ENCODE peak calls at places on chromosomes 12 and 14, in nine cellular contexts. N is HCT116, X is breast epithelium, G is transverse colon, Q is suprapubic skin, R is endothelial cell of umbilical vein, O is K562, B is HepG2, Y is Panc1. V is an unnamed sample.

GRCh38 chr12:129304532-129304931 is 451.3 kb downstream of the GLT1D1 start:
- DNase-seq in Y (no peak), Q (no peak), N (no peak), X (no peak), B (no peak), O (no peak), R (no peak), G (no peak), V (no peak)

GRCh38 chr12:95591731-95592130 is 40.5 kb upstream of the USP44 start:
- DNase-seq in G (no peak), O (no peak), Q (no peak), X (no peak), Y (no peak), B (no peak), R (no peak), N (no peak), V (no peak)

GRCh38 chr12:14884458-14884878 is 1.2 kb downstream of the MGP start:
- DNase-seq in Y (no peak), B (no peak), O (no peak), G (peak), X (peak), R (peak), Q (peak), N (no peak), V (peak)

GRCh38 chr12:1993871-1994371 is 10.3 kb downstream of the DCP1B start:
- DNase-seq in N (no peak), Q (no peak), O (no peak), R (no peak), G (peak), B (peak), X (no peak), Y (peak), V (no peak)

GRCh38 chr12:26798013-26798412 is 35.0 kb downstream of the ITPR2 start:
- DNase-seq in G (no peak), X (no peak), B (no peak), R (no peak), Y (no peak), O (no peak), Q (no peak), N (no peak), V (no peak)

GRCh38 chr14:55712505-55712904 is 132.5 kb downstream of the KTN1 start:
- DNase-seq in G (no peak), X (no peak), O (no peak), Y (no peak), N (no peak), R (no peak), B (no peak), Q (no peak), V (no peak)

GRCh38 chr12:12717586-12718381 is 616 bp downstream of the CDKN1B start:
- DNase-seq in Y (no peak), R (peak), G (peak), N (no peak), Q (no peak), O (peak), B (no peak), X (no peak), V (peak)

GRCh38 chr12:60012659-60013058 is 416.8 kb downstream of the SLC16A7 start:
- DNase-seq in Y (no peak), O (no peak), R (no peak), X (no peak), N (no peak), Q (no peak), G (no peak), B (no peak), V (no peak)

GRCh38 chr12:46267618-46268348 is 1.1 kb downstream of the SLC38A1 start:
- DNase-seq in O (peak), N (no peak), R (peak), B (no peak), Y (no peak), X (no peak), G (no peak), Q (no peak), V (peak)

GRCh38 chr14:55581011-55581806 is 1.2 kb downstream of the KTN1 start:
- DNase-seq in O (peak), B (peak), N (no peak), X (peak), Y (no peak), R (peak), Q (no peak), G (peak), V (peak)

GRCh38 chr12:40262657-40263056 is 37.9 kb downstream of the LRRK2 start:
- DNase-seq in X (no peak), G (no peak), R (no peak), O (no peak), Y (no peak), B (no peak), N (no peak), Q (no peak), V (no peak)

GRCh38 chr12:11686135-11686534 is 36.7 kb downstream of the ETV6 start:
- DNase-seq in N (no peak), R (no peak), G (no peak), B (no peak), X (no peak), O (no peak), Y (no peak), Q (no peak), V (no peak)

GRCh38 chr14:100944052-100944451 is 40.5 kb upstream of the RTL1 start:
- DNase-seq in X (no peak), R (no peak), Y (no peak), N (no peak), O (no peak), B (no peak), Q (no peak), G (no peak), V (no peak)

GRCh38 chr14:91417983-91418386 is 365 bp upstream of the CCDC88C start:
- DNase-seq in O (peak), B (peak), R (no peak), X (no peak), N (peak), Q (no peak), G (peak), Y (no peak), V (no peak)

GRCh38 chr14:62462996-62463395 is 582.3 kb downstream of the KCNH5 start:
- DNase-seq in X (no peak), B (no peak), O (no peak), N (no peak), Q (no peak), R (no peak), G (no peak), Y (no peak), V (no peak)

GRCh38 chr12:83123039-83123438 is 436.3 kb downstream of the TMTC2 start:
- DNase-seq in O (no peak), X (no peak), Q (no peak), N (no peak), G (no peak), R (no peak), Y (no peak), B (no peak), V (no peak)

GRCh38 chr12:5614206-5614605 is 182.3 kb downstream of the NTF3 start:
- DNase-seq in G (no peak), N (no peak), Q (no peak), O (no peak), B (no peak), Y (no peak), R (peak), X (no peak), V (no peak)

GRCh38 chr12:19129121-19129485 is 430 bp upstream of the PLEKHA5 start:
- DNase-seq in R (peak), B (no peak), Q (no peak), N (peak), G (no peak), O (no peak), X (no peak), Y (no peak), V (no peak)

GRCh38 chr14:49769171-49769570 is 1.2 kb downstream of the KLHDC2 start:
- DNase-seq in G (peak), B (peak), O (no peak), X (no peak), N (no peak), Y (no peak), R (no peak), Q (no peak), V (no peak)

GRCh38 chr12:94010307-94010706 is 138.1 kb upstream of the PLXNC1 start:
- DNase-seq in Y (no peak), G (no peak), R (no peak), Q (no peak), X (no peak), B (no peak), N (no peak), O (no peak), V (no peak)

GRCh38 chr12:92208613-92209121 is 63.0 kb upstream of the BTG1 start:
- DNase-seq in X (no peak), B (no peak), N (no peak), G (no peak), Q (no peak), Y (peak), R (peak), O (no peak), V (no peak)

GRCh38 chr12:122870867-122871664 is 24.9 kb downstream of the VPS37B start:
- DNase-seq in O (no peak), N (no peak), G (peak), Y (no peak), B (no peak), Q (peak), R (peak), X (peak), V (peak)

GRCh38 chr12:65637774-65638173 is 186.5 kb upstream of the HMGA2 start:
- DNase-seq in G (no peak), Q (no peak), N (no peak), X (no peak), Y (no peak), O (no peak), R (peak), B (no peak), V (no peak)

GRCh38 chr12:39199371-39199770 is 243.5 kb downstream of the KIF21A start:
- DNase-seq in O (no peak), Y (no peak), Q (no peak), N (no peak), X (no peak), R (peak), G (no peak), B (no peak), V (no peak)

GRCh38 chr12:79673334-79673733 is 17.4 kb downstream of the PAWR start:
- DNase-seq in X (no peak), Q (no peak), N (no peak), B (no peak), R (no peak), Y (no peak), O (no peak), G (no peak), V (no peak)

GRCh38 chr14:59422069-59422881 is 42.9 kb downstream of the GPR135 start:
- DNase-seq in Q (no peak), N (no peak), Y (no peak), X (no peak), G (no peak), R (peak), B (no peak), O (no peak), V (no peak)

DNA sequence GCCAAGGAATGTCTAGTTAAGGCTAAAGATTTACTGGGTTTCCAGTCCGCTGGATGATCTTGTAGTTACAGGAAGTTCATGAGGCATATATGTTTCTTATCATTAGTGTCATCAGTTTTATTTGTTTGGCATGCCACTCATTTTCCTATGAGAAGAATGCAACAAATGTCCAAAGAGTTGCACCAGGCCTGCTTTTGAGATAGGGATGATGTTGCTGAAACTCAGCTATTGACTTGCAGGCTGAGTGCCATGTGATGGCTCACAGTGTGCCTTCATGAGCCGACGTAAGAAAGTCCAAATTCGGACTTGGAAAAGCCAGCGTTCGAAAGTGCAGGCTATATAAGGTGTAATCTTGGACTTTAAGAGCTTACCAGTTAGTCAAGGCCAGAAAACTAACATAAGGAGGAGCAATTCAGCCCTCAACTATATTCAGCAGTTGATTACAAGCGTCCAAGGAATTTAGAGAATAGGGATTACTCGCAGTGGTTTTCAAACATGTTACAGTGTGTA is 101.4 kb downstream of the LGMN start:
- DNase-seq in B (no peak), Y (no peak), X (no peak), R (peak), N (no peak), O (no peak), Q (no peak), G (peak), V (peak)
- TF ChIP-seq POLR2AphosphoS5 in B (no peak), Y (no peak), X (no peak), R (no peak), N (no peak), O (no peak), Q (no peak), G (peak), V (no peak)

GRCh38 chr12:124745891-124746570 is 117.6 kb downstream of the SCARB1 start:
- DNase-seq in B (peak), Q (peak), N (peak), O (peak), X (peak), G (peak), R (peak), Y (no peak), V (peak)
- H3K4me3 ChIP-seq in B (peak), Q (no peak), N (peak), O (no peak), X (no peak), G (no peak), R (no peak), Y (peak), V (no peak)

GRCh38 chr12:50196537-50196936 is 29.4 kb upstream of the CERS5 start:
- DNase-seq in Q (no peak), G (no peak), R (peak), O (no peak), X (no peak), N (no peak), Y (no peak), B (no peak), V (no peak)

GRCh38 chr12:50192908-50193307 is 25.7 kb upstream of the CERS5 start:
- DNase-seq in X (no peak), Y (no peak), O (no peak), G (no peak), N (no peak), B (no peak), Q (no peak), R (peak), V (no peak)

GRCh38 chr12:50197297-50197727 is 30.1 kb upstream of the CERS5 start:
- DNase-seq in O (no peak), N (no peak), X (no peak), B (no peak), Y (no peak), R (peak), G (no peak), Q (no peak), V (no peak)

GRCh38 chr12:50198829-50199228 is 31.7 kb upstream of the CERS5 start:
- DNase-seq in R (no peak), N (no peak), Y (no peak), Q (no peak), B (no peak), O (no peak), X (no peak), G (no peak), V (no peak)

DNA sequence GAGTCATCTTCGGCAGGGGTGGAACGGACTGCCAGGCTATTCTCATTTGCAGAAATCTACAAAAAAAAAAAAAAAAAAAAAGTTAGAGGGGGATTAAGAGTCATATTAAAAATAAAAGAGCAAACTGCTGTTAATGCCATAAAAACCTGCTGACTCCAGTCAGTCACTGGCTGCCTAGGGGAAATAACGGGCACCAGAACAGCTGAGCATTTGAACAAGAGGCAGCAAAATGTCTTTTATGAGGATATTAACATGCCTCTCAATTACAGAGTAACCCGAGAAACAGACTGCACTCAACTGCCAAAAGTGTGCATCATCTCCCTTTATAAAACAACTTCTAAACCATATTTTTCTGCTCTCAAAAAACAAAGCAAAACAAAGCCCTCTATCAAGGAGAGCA is 28.7 kb upstream of the CERS5 start:
- DNase-seq in N (no peak), X (no peak), R (no peak), B (no peak), G (no peak), O (no peak), Q (no peak), Y (no peak), V (no peak)
- TF ChIP-seq POLR2AphosphoS5 in N (no peak), X (no peak), R (no peak), B (no peak), G (no peak), O (no peak), Q (no peak), Y (no peak), V (no peak)

GRCh38 chr14:73463411-73463810 is 5.1 kb upstream of the NUMB start:
- DNase-seq in Y (peak), B (peak), N (no peak), R (peak), O (no peak), G (peak), X (no peak), Q (no peak), V (peak)

GRCh38 chr14:73467800-73468199 is 9.5 kb upstream of the NUMB start:
- DNase-seq in G (no peak), Q (no peak), R (no peak), Y (no peak), X (no peak), B (no peak), N (no peak), O (peak), V (no peak)

GRCh38 chr14:73467377-73467776 is 9.0 kb upstream of the NUMB start:
- DNase-seq in B (no peak), N (no peak), R (no peak), G (no peak), Q (no peak), O (peak), Y (no peak), X (no peak), V (peak)

GRCh38 chr14:73468808-73469386 is 10.6 kb upstream of the NUMB start:
- DNase-seq in Y (no peak), B (no peak), G (no peak), N (no peak), O (no peak), Q (no peak), X (no peak), R (no peak), V (no peak)

GRCh38 chr14:73465833-73466532 is 7.6 kb upstream of the NUMB start:
- DNase-seq in N (no peak), B (peak), Y (no peak), O (no peak), Q (no peak), G (no peak), R (peak), X (no peak), V (no peak)
- H3K4me3 ChIP-seq in N (no peak), B (no peak), Y (no peak), O (no peak), Q (no peak), G (no peak), R (no peak), X (no peak), V (peak)